ENCODE peak calls at places on chromosomes 4 and X, in eight cellular contexts. H is aorta, F is uterus, M is Peyer's patch, X is astrocyte, P is tibial nerve, T is cardiac muscle cell, Q is PC-9. A is an unnamed sample.

GRCh38 chrX:43676960-43677582 is 21.0 kb downstream of the MAOA start:
- DNase-seq in P (no peak), H (no peak), X (peak; percentile 10), Q (no peak), T (peak; percentile 74), M (no peak), F (no peak), A (no peak)

GRCh38 chr4:1579834-1580686 is 104.1 kb downstream of the FAM53A start:
- DNase-seq in P (peak; percentile 89), H (peak; percentile 96), Q (peak; percentile 59), M (peak; percentile 88), T (peak; percentile 97), F (no peak), X (peak; percentile 43), A (peak; percentile 97)

GRCh38 chrX:153468008-153468580 is 2.3 kb downstream of the HAUS7 start:
- DNase-seq in Q (no peak), X (no peak), M (no peak), P (no peak), F (no peak), T (no peak), H (no peak), A (no peak)

GRCh38 chr4:74166135-74166534 is 8.2 kb downstream of the MTHFD2L start:
- DNase-seq in Q (no peak), M (no peak), T (no peak), X (no peak), F (no peak), P (no peak), H (no peak), A (no peak)

GRCh38 chrX:119756926-119757635 is 1.3 kb upstream of the SOWAHD start:
- DNase-seq in P (no peak), T (no peak), X (no peak), M (no peak), H (no peak), Q (no peak), F (no peak), A (peak; percentile 27)

GRCh38 chrX:132737743-132738142 is 220.7 kb downstream of the HS6ST2 start:
- DNase-seq in P (no peak), M (no peak), F (no peak), X (no peak), H (no peak), Q (peak; percentile 65), T (no peak), A (no peak)

GRCh38 chr4:137394000-137394399 is 138.3 kb downstream of the PCDH18 start:
- DNase-seq in Q (no peak), T (peak; percentile 70), P (no peak), H (no peak), X (no peak), M (no peak), F (no peak), A (no peak)

GRCh38 chrX:425056-425455 is 38.3 kb upstream of the PPP2R3B start:
- DNase-seq in Q (no peak), X (no peak), T (no peak), H (no peak), P (no peak), F (no peak), M (no peak), A (no peak)

GRCh38 chr4:47972181-47972580 is 44.3 kb downstream of the CNGA1 start:
- DNase-seq in P (no peak), H (no peak), Q (no peak), M (no peak), X (no peak), F (no peak), T (no peak), A (no peak)

GRCh38 chr4:81359207-81359606 is 112.5 kb downstream of the RASGEF1B start:
- DNase-seq in Q (no peak), T (no peak), F (no peak), M (no peak), H (no peak), P (no peak), X (no peak), A (no peak)

GRCh38 chr4:121690001-121690400 is 6.8 kb downstream of the ANXA5 start:
- DNase-seq in P (no peak), Q (peak; percentile 37), T (peak; percentile 39), F (no peak), M (no peak), X (peak; percentile 83), H (no peak), A (no peak)

GRCh38 chr4:121688696-121689095 is 8.1 kb downstream of the ANXA5 start:
- DNase-seq in T (no peak), F (no peak), M (no peak), X (no peak), Q (no peak), P (no peak), H (no peak), A (no peak)

GRCh38 chr4:121693450-121693849 is 3.3 kb downstream of the ANXA5 start:
- DNase-seq in T (no peak), F (no peak), X (peak; percentile 42), Q (no peak), M (no peak), H (no peak), P (no peak), A (no peak)

GRCh38 chr4:121696140-121696640 is 590 bp downstream of the ANXA5 start:
- DNase-seq in X (peak; percentile 79), P (peak; percentile 77), F (peak; percentile 89), M (peak; percentile 76), Q (no peak), H (peak; percentile 95), T (peak; percentile 87), A (peak; percentile 94)

DNA sequence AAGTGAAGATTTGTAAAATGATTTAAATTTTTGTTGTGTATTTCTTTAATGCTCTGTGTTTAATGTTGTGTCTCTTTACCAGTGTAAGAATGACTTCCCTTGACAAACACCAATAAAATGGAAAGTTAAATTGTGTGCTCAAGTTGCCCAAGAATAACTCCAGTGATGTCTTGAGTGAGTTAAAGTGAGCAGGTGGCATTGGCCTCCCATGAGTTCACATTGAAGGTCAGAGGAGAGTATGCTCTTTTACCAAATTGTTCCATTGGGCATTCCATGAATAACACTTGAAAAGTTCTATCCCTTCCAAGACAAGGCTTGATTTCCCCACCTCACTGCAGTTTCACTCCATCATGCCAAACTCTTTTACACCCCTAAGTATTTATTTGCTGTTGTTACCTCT is 4.5 kb downstream of the ANXA5 start:
- DNase-seq in T (no peak), M (no peak), Q (no peak), X (no peak), H (no peak), F (no peak), P (no peak), A (no peak)
- H3K36me3 ChIP-seq in T (no peaks in the 10 kb centered on the region), M (no peaks in the 10 kb centered on the region), Q (peaks cover 38% of the 10 kb centered on the region), X (peaks cover 27% of the 10 kb centered on the region), H (no peaks in the 10 kb centered on the region), F (no peaks in the 10 kb centered on the region), P (no peaks in the 10 kb centered on the region), A (peaks cover 33% of the 10 kb centered on the region)

DNA sequence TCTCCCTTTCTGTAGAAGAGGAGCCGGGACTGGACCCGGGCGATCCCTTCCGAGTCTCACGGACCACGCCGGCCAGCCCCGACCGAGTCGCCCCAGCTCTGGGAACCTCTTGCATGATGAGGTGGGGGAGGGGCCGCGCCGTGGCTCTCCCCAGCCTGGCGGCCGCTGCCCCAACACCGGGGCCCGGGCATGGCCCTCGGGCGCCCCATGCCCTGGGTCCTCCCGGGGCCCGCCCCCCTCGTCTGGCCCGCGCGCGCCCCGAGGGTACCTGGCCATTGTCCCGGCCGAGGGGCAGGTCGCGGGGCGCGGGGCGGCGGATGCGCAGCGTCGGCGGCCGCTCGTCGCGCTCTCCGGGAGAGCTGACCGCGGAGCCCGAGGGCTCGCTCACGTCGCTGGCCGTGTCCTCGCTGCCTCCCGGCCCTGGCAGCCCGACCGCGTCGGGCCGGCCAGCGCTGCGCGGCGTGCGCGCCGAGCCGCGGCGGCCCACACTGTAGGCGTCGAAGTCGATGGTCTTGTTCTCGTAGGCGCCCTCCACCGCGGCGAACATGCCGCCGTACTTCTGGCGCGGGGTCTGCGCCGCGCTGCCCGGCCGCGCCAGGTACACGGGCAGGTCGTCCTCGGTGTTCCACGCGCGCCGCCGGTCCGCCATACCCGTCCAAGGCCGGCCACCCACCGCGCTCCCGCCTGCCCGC is 419 bp downstream of the CRMP1 start:
- DNase-seq in X (no peak), P (no peak), H (no peak), Q (no peak), M (no peak), T (no peak), F (no peak), A (peak; percentile 62)
- H3K4me3 ChIP-seq in X (no peak overlapping the region), P (no peak overlapping the region), H (no peak overlapping the region), Q (no peak overlapping the region), M (no peak overlapping the region), T (no peak overlapping the region), F (no peak overlapping the region), A (no peak overlapping the region)

GRCh38 chr4:16168144-16168543 is 58.1 kb downstream of the TAPT1 start:
- DNase-seq in X (no peak), T (no peak), P (no peak), H (no peak), Q (no peak), M (no peak), F (no peak), A (no peak)

GRCh38 chr4:16171831-16172230 is 54.4 kb downstream of the TAPT1 start:
- DNase-seq in X (no peak), H (no peak), P (no peak), T (no peak), Q (no peak), M (no peak), F (no peak), A (no peak)

GRCh38 chr4:16165931-16166330 is 60.3 kb downstream of the TAPT1 start:
- DNase-seq in X (no peak), F (no peak), H (no peak), P (no peak), T (no peak), Q (no peak), M (no peak), A (no peak)

GRCh38 chr4:16168710-16169388 is 57.4 kb downstream of the TAPT1 start:
- DNase-seq in H (no peak), X (no peak), Q (no peak), T (no peak), P (no peak), M (no peak), F (no peak), A (no peak)

GRCh38 chr4:16169491-16169890 is 56.8 kb downstream of the TAPT1 start:
- DNase-seq in M (no peak), F (no peak), T (no peak), H (no peak), Q (no peak), P (no peak), X (no peak), A (no peak)
- H3K36me3 ChIP-seq in M (no peaks in the 10 kb centered on the region), F (no peaks in the 10 kb centered on the region), T (peaks cover 18% of the 10 kb centered on the region), H (peaks cover 9% of the 10 kb centered on the region), Q (no peaks in the 10 kb centered on the region), P (no peaks in the 10 kb centered on the region), X (peaks cover 6% of the 10 kb centered on the region), A (peaks cover 95% of the 10 kb centered on the region)

GRCh38 chr4:146637853-146638800 is 566 bp upstream of the POU4F2 start:
- DNase-seq in Q (no peak), T (no peak), F (no peak), X (no peak), H (peak; percentile 70), M (no peak), P (no peak), A (no peak)

GRCh38 chr4:146639414-146639814 is 721 bp downstream of the POU4F2 start:
- DNase-seq in P (no peak), M (no peak), H (no peak), Q (no peak), T (no peak), X (no peak), F (no peak), A (no peak)

GRCh38 chr4:146640459-146641061 is 1.9 kb downstream of the POU4F2 start:
- DNase-seq in P (no peak), X (no peak), M (no peak), H (no peak), F (no peak), Q (no peak), T (no peak), A (no peak)

GRCh38 chr4:146640021-146640425 is 1.3 kb downstream of the POU4F2 start:
- DNase-seq in X (no peak), M (no peak), P (no peak), H (no peak), T (no peak), F (no peak), Q (no peak), A (no peak)

GRCh38 chr4:146638801-146639351 is at the start of gene POU4F2:
- DNase-seq in T (peak; percentile 30), P (no peak), M (no peak), F (no peak), Q (no peak), X (peak; percentile 3), H (no peak), A (peak; percentile 80)
- H3K4me3 ChIP-seq in T (peak within 1 kb of the TSS; percentile 36), P (no peak within 1 kb of the TSS), M (no peak within 1 kb of the TSS), F (no peak within 1 kb of the TSS), Q (no peak within 1 kb of the TSS), X (peak within 1 kb of the TSS; percentile 55), H (no peak within 1 kb of the TSS), A (no peak within 1 kb of the TSS)

A was measured in left lung.